ENCODE peak calls at places on chromosome 18, in ten cellular contexts. One of them, this sample, is unnamed.
A peak's percentile ranks its signal among the peaks of the same experiment; 100 is the strongest.

GRCh38 chr18:61503688-61504087 is 170.5 kb downstream of the CDH20 start:
- DNase-seq in neural progenitor cell: no peak
- DNase-seq in neural crest cell: no peak
- DNase-seq in mucosa of descending colon: no peak
- DNase-seq in fibroblast of the aortic adventitia: peak; percentile 7
- DNase-seq in osteocyte: no peak
- DNase-seq in AG09319: no peak
- DNase-seq in tibial artery: no peak
- DNase-seq in endothelial cell: no peak
- DNase-seq in fibroblast of pulmonary artery: peak; percentile 3
- DNase-seq in this sample: no peak

GRCh38 chr18:26309283-26309682 is 83.0 kb downstream of the TAF4B start:
- DNase-seq in endothelial cell: no peak
- DNase-seq in tibial artery: no peak
- DNase-seq in neural progenitor cell: no peak
- DNase-seq in fibroblast of pulmonary artery: peak; percentile 69
- DNase-seq in fibroblast of the aortic adventitia: peak; percentile 77
- DNase-seq in neural crest cell: no peak
- DNase-seq in mucosa of descending colon: no peak
- DNase-seq in AG09319: no peak
- DNase-seq in osteocyte: no peak
- DNase-seq in this sample: no peak

GRCh38 chr18:77131100-77131651 is 1.4 kb downstream of the MBP start:
- DNase-seq in neural progenitor cell: peak; percentile 19
- DNase-seq in neural crest cell: no peak
- DNase-seq in fibroblast of the aortic adventitia: peak; percentile 57
- DNase-seq in fibroblast of pulmonary artery: peak; percentile 46
- DNase-seq in mucosa of descending colon: peak; percentile 62
- DNase-seq in endothelial cell: no peak
- DNase-seq in AG09319: no peak
- DNase-seq in osteocyte: no peak
- DNase-seq in tibial artery: peak; percentile 84
- DNase-seq in this sample: no peak

GRCh38 chr18:42412896-42413295 is 457.9 kb downstream of the PIK3C3 start:
- DNase-seq in neural progenitor cell: no peak
- DNase-seq in mucosa of descending colon: no peak
- DNase-seq in osteocyte: no peak
- DNase-seq in fibroblast of pulmonary artery: peak; percentile 53
- DNase-seq in neural crest cell: no peak
- DNase-seq in AG09319: no peak
- DNase-seq in tibial artery: no peak
- DNase-seq in fibroblast of the aortic adventitia: peak; percentile 51
- DNase-seq in endothelial cell: no peak
- DNase-seq in this sample: no peak

GRCh38 chr18:57447154-57447621 is 12.0 kb downstream of the ONECUT2 start:
- DNase-seq in AG09319: no peak
- DNase-seq in neural crest cell: peak; percentile 87
- DNase-seq in mucosa of descending colon: no peak
- DNase-seq in fibroblast of the aortic adventitia: peak; percentile 22
- DNase-seq in neural progenitor cell: peak; percentile 92
- DNase-seq in endothelial cell: peak; percentile 92
- DNase-seq in osteocyte: peak; percentile 81
- DNase-seq in fibroblast of pulmonary artery: peak; percentile 43
- DNase-seq in tibial artery: no peak
- DNase-seq in this sample: peak; percentile 65

GRCh38 chr18:56200381-56200831 is 438.0 kb downstream of the TXNL1 start:
- DNase-seq in AG09319: no peak
- DNase-seq in fibroblast of the aortic adventitia: peak; percentile 59
- DNase-seq in endothelial cell: no peak
- DNase-seq in fibroblast of pulmonary artery: peak; percentile 68
- DNase-seq in neural crest cell: no peak
- DNase-seq in osteocyte: no peak
- DNase-seq in neural progenitor cell: no peak
- DNase-seq in mucosa of descending colon: no peak
- DNase-seq in tibial artery: no peak
- DNase-seq in this sample: no peak

GRCh38 chr18:2316686-2317308 is 254.5 kb downstream of the METTL4 start:
- DNase-seq in endothelial cell: no peak
- DNase-seq in fibroblast of pulmonary artery: no peak
- DNase-seq in fibroblast of the aortic adventitia: no peak
- DNase-seq in AG09319: no peak
- DNase-seq in osteocyte: no peak
- DNase-seq in neural progenitor cell: no peak
- DNase-seq in neural crest cell: no peak
- DNase-seq in tibial artery: no peak
- DNase-seq in mucosa of descending colon: peak; percentile 2
- DNase-seq in this sample: no peak

GRCh38 chr18:75204978-75205759 is 3.8 kb downstream of the PTGR3 start:
- DNase-seq in neural progenitor cell: peak; percentile 38
- DNase-seq in AG09319: no peak
- DNase-seq in fibroblast of the aortic adventitia: no peak
- DNase-seq in tibial artery: no peak
- DNase-seq in osteocyte: no peak
- DNase-seq in mucosa of descending colon: no peak
- DNase-seq in fibroblast of pulmonary artery: no peak
- DNase-seq in endothelial cell: peak; percentile 15
- DNase-seq in neural crest cell: no peak
- DNase-seq in this sample: no peak

GRCh38 chr18:23619388-23619873 is 33.1 kb upstream of the NPC1 start:
- DNase-seq in fibroblast of the aortic adventitia: peak; percentile 29
- DNase-seq in mucosa of descending colon: peak; percentile 14
- DNase-seq in neural progenitor cell: peak; percentile 57
- DNase-seq in osteocyte: no peak
- DNase-seq in AG09319: no peak
- DNase-seq in tibial artery: no peak
- DNase-seq in fibroblast of pulmonary artery: no peak
- DNase-seq in neural crest cell: no peak
- DNase-seq in endothelial cell: peak; percentile 17
- DNase-seq in this sample: no peak

GRCh38 chr18:23616258-23616657 is 30.0 kb upstream of the NPC1 start:
- DNase-seq in fibroblast of the aortic adventitia: no peak
- DNase-seq in mucosa of descending colon: no peak
- DNase-seq in AG09319: no peak
- DNase-seq in neural progenitor cell: no peak
- DNase-seq in osteocyte: no peak
- DNase-seq in endothelial cell: no peak
- DNase-seq in neural crest cell: no peak
- DNase-seq in tibial artery: no peak
- DNase-seq in fibroblast of pulmonary artery: no peak
- DNase-seq in this sample: no peak

GRCh38 chr18:23617412-23618009 is 31.2 kb upstream of the NPC1 start:
- DNase-seq in osteocyte: no peak
- DNase-seq in fibroblast of pulmonary artery: no peak
- DNase-seq in AG09319: no peak
- DNase-seq in neural crest cell: no peak
- DNase-seq in mucosa of descending colon: no peak
- DNase-seq in tibial artery: no peak
- DNase-seq in neural progenitor cell: no peak
- DNase-seq in endothelial cell: no peak
- DNase-seq in fibroblast of the aortic adventitia: no peak
- DNase-seq in this sample: peak; percentile 63

GRCh38 chr18:23614891-23615290 is 28.6 kb upstream of the NPC1 start:
- DNase-seq in AG09319: no peak
- DNase-seq in fibroblast of pulmonary artery: no peak
- DNase-seq in tibial artery: no peak
- DNase-seq in fibroblast of the aortic adventitia: no peak
- DNase-seq in endothelial cell: no peak
- DNase-seq in mucosa of descending colon: no peak
- DNase-seq in neural crest cell: no peak
- DNase-seq in osteocyte: no peak
- DNase-seq in neural progenitor cell: no peak
- DNase-seq in this sample: no peak

DNA sequence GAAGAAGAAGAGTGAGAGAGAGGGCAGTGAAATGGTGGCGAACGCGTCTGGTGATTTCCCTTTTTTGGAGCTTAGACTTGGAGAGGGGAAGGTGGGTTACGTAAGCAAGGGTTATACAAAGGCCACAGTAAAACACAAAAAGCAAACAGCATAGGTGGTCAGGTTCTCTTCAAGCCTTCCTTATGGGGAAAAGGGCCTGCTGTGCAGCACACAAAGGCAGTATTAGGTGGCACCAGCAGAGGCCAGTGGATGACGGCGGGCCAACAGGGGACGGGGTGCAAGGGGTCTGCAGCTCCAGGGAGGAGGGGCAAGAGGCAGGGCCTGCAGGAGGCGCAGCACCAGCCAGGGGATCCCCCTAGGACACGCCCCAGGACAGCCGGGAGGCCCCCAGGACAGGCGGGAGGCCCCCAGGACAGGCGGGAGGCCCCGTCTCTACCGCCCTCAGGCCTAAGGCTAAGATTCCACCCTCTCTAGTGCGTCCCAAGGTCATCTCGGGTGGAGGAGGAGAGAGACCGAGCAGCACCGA is 32.6 kb upstream of the NPC1 start:
- DNase-seq in mucosa of descending colon: no peak
- DNase-seq in neural progenitor cell: peak; percentile 82
- DNase-seq in tibial artery: no peak
- DNase-seq in osteocyte: no peak
- DNase-seq in fibroblast of the aortic adventitia: peak; percentile 23
- DNase-seq in fibroblast of pulmonary artery: no peak
- DNase-seq in AG09319: no peak
- DNase-seq in endothelial cell: peak; percentile 31
- DNase-seq in neural crest cell: peak; percentile 22
- DNase-seq in this sample: no peak
- TF ChIP-seq CTCF in mucosa of descending colon: no peak
- TF ChIP-seq CTCF in neural progenitor cell: peak; percentile 32
- TF ChIP-seq CTCF in tibial artery: no peak
- TF ChIP-seq CTCF in osteocyte: no peak
- TF ChIP-seq CTCF in fibroblast of the aortic adventitia: no peak
- TF ChIP-seq CTCF in fibroblast of pulmonary artery: peak; percentile 2
- TF ChIP-seq CTCF in AG09319: peak; percentile 4
- TF ChIP-seq CTCF in endothelial cell: no peak
- TF ChIP-seq CTCF in neural crest cell: peak; percentile 19
- TF ChIP-seq CTCF in this sample: no peak

DNA sequence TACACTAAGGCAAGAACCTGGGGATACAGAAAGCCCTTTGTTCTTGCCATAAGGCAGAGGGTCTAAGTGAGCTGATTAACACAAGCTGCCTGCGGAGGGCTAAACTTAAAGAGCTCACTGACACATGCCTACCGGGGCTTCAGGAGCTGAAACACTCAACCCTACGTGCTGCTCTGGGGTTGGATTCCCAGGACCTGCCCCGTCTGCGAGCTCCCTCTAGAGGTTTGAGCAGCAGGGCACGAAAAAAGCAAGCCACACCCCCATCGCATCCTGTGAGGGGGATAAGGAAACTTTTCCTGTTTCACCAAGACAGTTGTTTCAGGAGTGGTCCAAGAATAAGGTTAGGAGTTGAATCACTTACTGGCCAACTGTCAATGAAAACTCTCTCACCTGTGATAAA is 562.1 kb downstream of the TMX3 start:
- DNase-seq in neural progenitor cell: peak; percentile 17
- DNase-seq in endothelial cell: no peak
- DNase-seq in fibroblast of the aortic adventitia: no peak
- DNase-seq in neural crest cell: no peak
- DNase-seq in AG09319: no peak
- DNase-seq in fibroblast of pulmonary artery: no peak
- DNase-seq in osteocyte: no peak
- DNase-seq in tibial artery: no peak
- DNase-seq in mucosa of descending colon: no peak
- DNase-seq in this sample: no peak
- TF ChIP-seq CTCF in neural progenitor cell: peak; percentile 22
- TF ChIP-seq CTCF in endothelial cell: no peak
- TF ChIP-seq CTCF in fibroblast of the aortic adventitia: no peak
- TF ChIP-seq CTCF in neural crest cell: no peak
- TF ChIP-seq CTCF in AG09319: no peak
- TF ChIP-seq CTCF in fibroblast of pulmonary artery: no peak
- TF ChIP-seq CTCF in osteocyte: no peak
- TF ChIP-seq CTCF in tibial artery: no peak
- TF ChIP-seq CTCF in mucosa of descending colon: no peak
- TF ChIP-seq CTCF in this sample: peak; percentile 9

GRCh38 chr18:63820694-63821093 is 45.5 kb downstream of the SERPINB7 start:
- DNase-seq in fibroblast of the aortic adventitia: no peak
- DNase-seq in fibroblast of pulmonary artery: no peak
- DNase-seq in tibial artery: no peak
- DNase-seq in AG09319: no peak
- DNase-seq in neural crest cell: no peak
- DNase-seq in mucosa of descending colon: no peak
- DNase-seq in endothelial cell: no peak
- DNase-seq in osteocyte: no peak
- DNase-seq in neural progenitor cell: no peak
- DNase-seq in this sample: no peak

GRCh38 chr18:63824220-63824525 is 49.0 kb downstream of the SERPINB7 start:
- DNase-seq in neural crest cell: no peak
- DNase-seq in endothelial cell: no peak
- DNase-seq in fibroblast of pulmonary artery: no peak
- DNase-seq in neural progenitor cell: no peak
- DNase-seq in osteocyte: no peak
- DNase-seq in fibroblast of the aortic adventitia: no peak
- DNase-seq in mucosa of descending colon: no peak
- DNase-seq in tibial artery: no peak
- DNase-seq in AG09319: no peak
- DNase-seq in this sample: no peak

GRCh38 chr18:63819780-63820179 is 44.6 kb downstream of the SERPINB7 start:
- DNase-seq in AG09319: no peak
- DNase-seq in fibroblast of pulmonary artery: no peak
- DNase-seq in neural crest cell: no peak
- DNase-seq in endothelial cell: no peak
- DNase-seq in neural progenitor cell: no peak
- DNase-seq in mucosa of descending colon: no peak
- DNase-seq in fibroblast of the aortic adventitia: no peak
- DNase-seq in tibial artery: no peak
- DNase-seq in osteocyte: no peak
- DNase-seq in this sample: no peak

GRCh38 chr18:63828120-63828519 is 52.9 kb downstream of the SERPINB7 start:
- DNase-seq in AG09319: no peak
- DNase-seq in osteocyte: no peak
- DNase-seq in endothelial cell: no peak
- DNase-seq in neural progenitor cell: no peak
- DNase-seq in neural crest cell: no peak
- DNase-seq in tibial artery: no peak
- DNase-seq in mucosa of descending colon: no peak
- DNase-seq in fibroblast of the aortic adventitia: no peak
- DNase-seq in fibroblast of pulmonary artery: no peak
- DNase-seq in this sample: no peak

GRCh38 chr18:63823516-63824219 is 48.5 kb downstream of the SERPINB7 start:
- DNase-seq in AG09319: no peak
- DNase-seq in endothelial cell: no peak
- DNase-seq in fibroblast of the aortic adventitia: peak; percentile 44
- DNase-seq in osteocyte: no peak
- DNase-seq in neural progenitor cell: peak; percentile 40
- DNase-seq in mucosa of descending colon: peak; percentile 71
- DNase-seq in neural crest cell: peak; percentile 9
- DNase-seq in tibial artery: no peak
- DNase-seq in fibroblast of pulmonary artery: peak; percentile 51
- DNase-seq in this sample: no peak
- TF ChIP-seq CTCF in AG09319: peak; percentile 17
- TF ChIP-seq CTCF in endothelial cell: peak; percentile 69
- TF ChIP-seq CTCF in fibroblast of the aortic adventitia: peak; percentile 45
- TF ChIP-seq CTCF in osteocyte: peak; percentile 45
- TF ChIP-seq CTCF in neural progenitor cell: peak; percentile 63
- TF ChIP-seq CTCF in mucosa of descending colon: no peak
- TF ChIP-seq CTCF in neural crest cell: peak; percentile 59
- TF ChIP-seq CTCF in tibial artery: peak; percentile 10
- TF ChIP-seq CTCF in fibroblast of pulmonary artery: peak; percentile 49
- TF ChIP-seq CTCF in this sample: peak; percentile 39

GRCh38 chr18:12691021-12691420 is 11.5 kb downstream of the CEP76 start:
- DNase-seq in fibroblast of the aortic adventitia: no peak
- DNase-seq in neural progenitor cell: no peak
- DNase-seq in endothelial cell: no peak
- DNase-seq in neural crest cell: no peak
- DNase-seq in fibroblast of pulmonary artery: no peak
- DNase-seq in tibial artery: no peak
- DNase-seq in mucosa of descending colon: no peak
- DNase-seq in osteocyte: no peak
- DNase-seq in AG09319: no peak
- DNase-seq in this sample: no peak

GRCh38 chr18:12689256-12689655 is 13.3 kb downstream of the CEP76 start:
- DNase-seq in neural progenitor cell: no peak
- DNase-seq in tibial artery: no peak
- DNase-seq in fibroblast of the aortic adventitia: no peak
- DNase-seq in osteocyte: no peak
- DNase-seq in endothelial cell: no peak
- DNase-seq in fibroblast of pulmonary artery: no peak
- DNase-seq in AG09319: no peak
- DNase-seq in mucosa of descending colon: no peak
- DNase-seq in neural crest cell: no peak
- DNase-seq in this sample: no peak

GRCh38 chr18:12686100-12686499 is 16.4 kb downstream of the CEP76 start:
- DNase-seq in fibroblast of pulmonary artery: peak; percentile 44
- DNase-seq in endothelial cell: no peak
- DNase-seq in osteocyte: no peak
- DNase-seq in AG09319: no peak
- DNase-seq in neural crest cell: no peak
- DNase-seq in fibroblast of the aortic adventitia: peak; percentile 22
- DNase-seq in mucosa of descending colon: no peak
- DNase-seq in neural progenitor cell: no peak
- DNase-seq in tibial artery: no peak
- DNase-seq in this sample: no peak
- TF ChIP-seq CTCF in fibroblast of pulmonary artery: peak; percentile 28
- TF ChIP-seq CTCF in endothelial cell: no peak
- TF ChIP-seq CTCF in osteocyte: peak; percentile 12
- TF ChIP-seq CTCF in AG09319: no peak
- TF ChIP-seq CTCF in neural crest cell: peak; percentile 26
- TF ChIP-seq CTCF in fibroblast of the aortic adventitia: no peak
- TF ChIP-seq CTCF in mucosa of descending colon: no peak
- TF ChIP-seq CTCF in neural progenitor cell: no peak
- TF ChIP-seq CTCF in tibial artery: no peak
- TF ChIP-seq CTCF in this sample: no peak

This sample was measured in MM.1S.